ENCODE peak calls at places on chromosomes 13 and 19, in five cellular contexts. N is NCI-H345, Z is WTC11, A is type B pancreatic cell, H is left colon. T is an unnamed sample.

GRCh38 chr19:14843587-14843986 is 5.1 kb downstream of the OR7A10 start:
- DNase-seq in N (no peak), Z (no peak), A (no peak), H (no peak), T (no peak)

GRCh38 chr19:35601971-35602370 is 10.6 kb upstream of the HAUS5 start:
- DNase-seq in A (no peak), Z (no peak), H (no peak), N (peak), T (no peak)

GRCh38 chr19:11136400-11137101 is 19.0 kb downstream of the SPC24 start:
- DNase-seq in Z (no peak), A (no peak), N (no peak), H (no peak), T (no peak)

GRCh38 chr13:106521101-106521799 is 14.2 kb downstream of the EFNB2 start:
- DNase-seq in A (no peak), N (no peak), H (no peak), Z (no peak), T (no peak)

GRCh38 chr13:43014162-43014561 is 9.2 kb upstream of the DNAJC15 start:
- DNase-seq in N (no peak), A (no peak), Z (no peak), H (no peak), T (no peak)

GRCh38 chr13:108827637-108828036 is 198.2 kb downstream of the MYO16 start:
- DNase-seq in H (no peak), N (peak), A (no peak), Z (no peak), T (no peak)

GRCh38 chr13:93956416-93956815 is 523.1 kb downstream of the DCT start:
- DNase-seq in H (no peak), Z (no peak), A (no peak), N (no peak), T (no peak)

GRCh38 chr19:56566904-56567273 is 379 bp upstream of the ZNF470 start:
- DNase-seq in N (peak), Z (peak), A (no peak), H (peak), T (no peak)

GRCh38 chr19:35549174-35549788 is 3.9 kb downstream of the TMEM147 start:
- DNase-seq in N (peak), A (no peak), H (peak), Z (peak), T (peak)

GRCh38 chr13:25668345-25668744 is 296.6 kb downstream of the ATP8A2 start:
- DNase-seq in Z (no peak), H (no peak), N (no peak), A (no peak), T (no peak)

GRCh38 chr13:38283346-38283745 is 66.3 kb upstream of the UFM1 start:
- DNase-seq in H (no peak), Z (no peak), A (no peak), N (no peak), T (no peak)

GRCh38 chr13:30319703-30320102 is 12.4 kb upstream of the KATNAL1 start:
- DNase-seq in A (no peak), N (no peak), H (no peak), Z (no peak), T (no peak)

GRCh38 chr19:39110263-39110967 is 15.2 kb upstream of the PAK4 start:
- DNase-seq in N (peak), H (no peak), A (no peak), Z (peak), T (peak)

GRCh38 chr19:53333071-53333465 is 481 bp upstream of the ZNF845 start:
- DNase-seq in H (peak), N (no peak), A (no peak), Z (peak), T (no peak)

GRCh38 chr13:106104281-106104901 is 431.1 kb downstream of the EFNB2 start:
- DNase-seq in A (no peak), Z (no peak), H (no peak), N (no peak), T (no peak)

GRCh38 chr13:38417727-38418126 is 68.1 kb downstream of the UFM1 start:
- DNase-seq in Z (no peak), A (no peak), N (no peak), H (no peak), T (peak)

GRCh38 chr19:14916848-14917247 is 24.4 kb upstream of the OR7C2 start:
- DNase-seq in A (no peak), N (no peak), Z (no peak), H (no peak), T (no peak)

GRCh38 chr19:43432866-43433673 is 18.4 kb downstream of the TEX101 start:
- DNase-seq in A (no peak), Z (peak), H (peak), N (no peak), T (peak)

GRCh38 chr13:51823861-51824260 is 19.9 kb upstream of the DHRS12 start:
- DNase-seq in Z (no peak), H (no peak), N (no peak), A (no peak), T (no peak)

GRCh38 chr13:98729526-98730057 is 22.9 kb downstream of the SLC15A1 start:
- DNase-seq in Z (no peak), A (no peak), N (no peak), H (no peak), T (no peak)

GRCh38 chr13:44259045-44260042 is 114.3 kb upstream of the SERP2 start:
- DNase-seq in Z (no peak), A (no peak), N (no peak), H (peak), T (no peak)

GRCh38 chr19:56405062-56405461 is 930 bp downstream of the ZNF583 start:
- DNase-seq in N (no peak), A (no peak), Z (no peak), H (no peak), T (no peak)

GRCh38 chr19:43430142-43430710 is 15.5 kb downstream of the TEX101 start:
- DNase-seq in H (no peak), A (no peak), N (no peak), Z (peak), T (no peak)

GRCh38 chr19:34320277-34320676 is 44.7 kb upstream of the GPI start:
- DNase-seq in H (no peak), A (no peak), N (no peak), Z (no peak), T (no peak)

GRCh38 chr13:73598021-73598712 is 536.0 kb downstream of the KLF12 start:
- DNase-seq in H (no peak), N (no peak), A (no peak), Z (no peak), T (no peak)

GRCh38 chr13:62473944-62474237 is 1058.2 kb upstream of the PCDH20 start:
- DNase-seq in Z (no peak), N (no peak), H (no peak), A (no peak), T (no peak)

GRCh38 chr19:48368942-48369341 is 4.8 kb downstream of the SYNGR4 start:
- DNase-seq in H (peak), Z (no peak), N (peak), A (no peak), T (no peak)

GRCh38 chr13:32472194-32472621 is 44.3 kb upstream of the N4BP2L1 start:
- DNase-seq in N (no peak), A (no peak), Z (no peak), H (no peak), T (no peak)

GRCh38 chr19:49132974-49133609 is 13.7 kb downstream of the PPFIA3 start:
- DNase-seq in A (no peak), Z (peak), H (peak), N (peak), T (no peak)

GRCh38 chr13:28338202-28338601 is 156.7 kb downstream of the FLT1 start:
- DNase-seq in H (no peak), Z (no peak), N (no peak), A (no peak), T (no peak)

GRCh38 chr19:1045247-1045603 is 5.3 kb downstream of the ABCA7 start:
- DNase-seq in H (peak), Z (peak), N (no peak), A (no peak), T (peak)

T was measured in HepG2.